ENCODE peak calls at places on chromosome 16, in nine cellular contexts. F is tibial nerve, Q is left ventricle myocardium inferior, O is K562, D is AG04450, T is RWPE1, G is pancreas, H is colonic mucosa, P is fibroblast of villous mesenchyme. R is an unnamed sample.

GRCh38 chr16:21656795-21657768 is 4.7 kb upstream of the IGSF6 start:
- DNase-seq in F (peak; percentile 45), Q (no peak), O (peak; percentile 72), D (no peak), T (peak; percentile 69), G (no peak), H (peak; percentile 38), P (peak; percentile 65), R (no peak)

GRCh38 chr16:84058211-84058610 is 15.6 kb upstream of the SLC38A8 start:
- DNase-seq in F (no peak), Q (no peak), O (no peak), D (no peak), T (no peak), G (no peak), H (no peak), P (no peak), R (no peak)

GRCh38 chr16:70251651-70252354 is at the start of gene EXOSC6:
- DNase-seq in F (peak; percentile 86), Q (peak; percentile 90), O (peak; percentile 93), D (peak; percentile 69), T (peak; percentile 92), G (peak; percentile 92), H (peak; percentile 93), P (peak; percentile 92), R (peak; percentile 95)

GRCh38 chr16:19555938-19556778 is 655 bp downstream of the VPS35L start:
- DNase-seq in F (no peak), Q (no peak), O (peak; percentile 72), D (no peak), T (no peak), G (peak; percentile 34), H (peak; percentile 29), P (peak; percentile 13), R (no peak)

GRCh38 chr16:78666318-78666717 is 566.9 kb downstream of the WWOX start:
- DNase-seq in F (no peak), Q (no peak), O (no peak), D (no peak), T (no peak), G (no peak), H (no peak), P (no peak), R (no peak)

GRCh38 chr16:89693289-89693731 is 6.8 kb downstream of the CDK10 start:
- DNase-seq in F (no peak), Q (no peak), O (no peak), D (no peak), T (no peak), G (no peak), H (no peak), P (no peak), R (no peak)

GRCh38 chr16:14285542-14286380 is 214.6 kb downstream of the MRTFB start:
- DNase-seq in F (peak; percentile 94), Q (peak; percentile 93), O (peak; percentile 90), D (peak; percentile 95), T (peak; percentile 86), G (peak; percentile 98), H (peak; percentile 94), P (peak; percentile 93), R (peak; percentile 94)

GRCh38 chr16:70752381-70752780 is 48.6 kb downstream of the VAC14 start:
- DNase-seq in F (no peak), Q (no peak), O (no peak), D (no peak), T (no peak), G (no peak), H (no peak), P (no peak), R (peak; percentile 19)

GRCh38 chr16:58465817-58466216 is 34.1 kb upstream of the NDRG4 start:
- DNase-seq in F (no peak), Q (no peak), O (no peak), D (no peak), T (no peak), G (no peak), H (no peak), P (no peak), R (no peak)

GRCh38 chr16:55821210-55821609 is 11.7 kb downstream of the CES1 start:
- DNase-seq in F (no peak), Q (no peak), O (no peak), D (no peak), T (no peak), G (no peak), H (no peak), P (no peak), R (no peak)

GRCh38 chr16:19607610-19608280 is 52.2 kb downstream of the VPS35L start:
- DNase-seq in F (no peak), Q (no peak), O (no peak), D (no peak), T (no peak), G (no peak), H (no peak), P (peak; percentile 13), R (no peak)

GRCh38 chr16:49183911-49184310 is 97.7 kb downstream of the CBLN1 start:
- DNase-seq in F (no peak), Q (no peak), O (peak; percentile 35), D (no peak), T (peak; percentile 15), G (no peak), H (peak; percentile 75), P (no peak), R (peak; percentile 84)

GRCh38 chr16:4796982-4797804 is 2.0 kb downstream of the SMIM22 start:
- DNase-seq in F (no peak), Q (no peak), O (no peak), D (no peak), T (no peak), G (no peak), H (peak; percentile 31), P (no peak), R (peak; percentile 31)

GRCh38 chr16:18788828-18789514 is 1.2 kb downstream of the RPS15A start:
- DNase-seq in F (no peak), Q (no peak), O (no peak), D (no peak), T (no peak), G (no peak), H (peak; percentile 19), P (no peak), R (peak; percentile 16)

GRCh38 chr16:11949527-11949926 is 7.7 kb upstream of the NPIPB2 start:
- DNase-seq in F (peak; percentile 11), Q (no peak), O (peak; percentile 58), D (no peak), T (peak; percentile 31), G (peak; percentile 28), H (no peak), P (peak; percentile 49), R (no peak)
- TF ChIP-seq CTCF in F (no peak), Q (peak; percentile 64), O (peak; percentile 88), D (peak; percentile 44), T (peak; percentile 46), G (no peak), H (peak; percentile 14), P (peak; percentile 47), R (no peak)

GRCh38 chr16:16186820-16187219 is 36.5 kb downstream of the ABCC6 start:
- DNase-seq in F (no peak), Q (no peak), O (no peak), D (no peak), T (no peak), G (no peak), H (no peak), P (no peak), R (no peak)

GRCh38 chr16:16185095-16185494 is 38.2 kb downstream of the ABCC6 start:
- DNase-seq in F (no peak), Q (no peak), O (no peak), D (no peak), T (no peak), G (no peak), H (no peak), P (no peak), R (no peak)

GRCh38 chr16:16184594-16184993 is 38.7 kb downstream of the ABCC6 start:
- DNase-seq in F (no peak), Q (no peak), O (no peak), D (no peak), T (no peak), G (no peak), H (no peak), P (no peak), R (no peak)

GRCh38 chr16:16182918-16183317 is 40.4 kb downstream of the ABCC6 start:
- DNase-seq in F (no peak), Q (no peak), O (no peak), D (no peak), T (no peak), G (no peak), H (no peak), P (no peak), R (no peak)

DNA sequence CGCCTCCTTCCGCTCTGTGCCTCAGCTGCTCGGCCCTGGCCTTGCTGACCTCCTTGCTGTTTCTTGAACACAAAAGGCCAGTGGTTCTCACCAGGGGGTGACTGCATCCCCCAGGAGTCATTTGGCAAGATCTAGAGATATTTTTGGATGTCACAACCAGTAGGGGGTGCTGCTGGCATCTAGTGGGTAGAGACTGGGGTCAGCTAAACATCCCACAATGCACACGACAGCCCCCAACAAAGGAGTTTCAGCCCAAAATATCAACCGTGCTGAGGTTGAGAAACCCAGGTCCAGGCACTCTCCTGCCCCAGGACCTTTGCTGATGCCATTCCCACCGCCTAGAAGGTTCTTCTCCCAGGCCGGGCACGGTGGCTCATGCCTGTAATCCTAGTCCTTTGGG is 39.7 kb downstream of the ABCC6 start:
- DNase-seq in F (no peak), Q (no peak), O (no peak), D (no peak), T (no peak), G (no peak), H (no peak), P (no peak), R (no peak)
- TF ChIP-seq CTCF in F (no peak), Q (no peak), O (peak; percentile 38), D (peak; percentile 11), T (no peak), G (no peak), H (no peak), P (peak; percentile 11), R (no peak)

DNA sequence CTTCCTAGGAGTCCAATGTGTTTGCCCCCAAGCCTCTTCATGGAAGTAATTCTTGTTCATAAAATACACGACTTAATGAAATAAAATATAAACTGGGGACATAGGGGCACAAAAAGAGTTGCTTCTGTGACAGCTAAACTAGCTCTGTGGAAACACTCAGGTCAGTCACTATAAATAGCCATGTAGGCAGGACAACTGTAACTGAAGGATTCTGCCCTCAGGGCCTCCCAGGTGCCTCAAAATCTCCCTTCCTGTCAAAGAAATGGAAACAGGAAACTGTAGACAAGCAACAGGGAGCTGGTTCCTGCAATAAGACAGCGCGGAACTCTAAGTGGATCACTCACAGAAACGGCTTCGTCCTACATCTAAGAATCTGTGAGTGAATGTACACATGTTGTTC is 178.1 kb upstream of the ZFHX3 start:
- DNase-seq in F (no peak), Q (no peak), O (no peak), D (no peak), T (no peak), G (no peak), H (no peak), P (no peak), R (no peak)
- TF ChIP-seq CTCF in F (no peak), Q (no peak), O (no peak), D (no peak), T (no peak), G (no peak), H (no peak), P (no peak), R (no peak)

DNA sequence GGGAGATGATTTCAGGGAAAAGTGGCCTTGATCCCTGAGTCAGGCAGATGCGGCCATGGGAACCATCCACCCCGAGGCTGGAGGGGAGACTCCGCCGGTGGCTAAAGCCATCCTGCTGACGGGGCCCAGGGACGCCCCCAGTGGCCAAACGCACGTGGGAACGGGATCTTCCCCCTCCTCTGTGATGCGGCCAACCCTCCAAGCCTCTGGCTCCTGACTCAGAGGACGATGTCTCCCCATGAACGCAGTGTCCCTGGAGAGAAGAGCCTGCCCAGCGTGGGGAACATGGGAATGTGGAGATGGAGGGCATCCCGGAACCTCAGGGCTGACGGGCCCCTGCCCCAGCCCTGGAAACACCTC is 25.0 kb downstream of the SLC7A5 start:
- DNase-seq in F (no peak), Q (peak; percentile 43), O (no peak), D (no peak), T (no peak), G (no peak), H (no peak), P (no peak), R (no peak)
- TF ChIP-seq CTCF in F (no peak), Q (no peak), O (no peak), D (no peak), T (no peak), G (no peak), H (no peak), P (no peak), R (no peak)